ENCODE peak calls at places on chromosomes 12 and 14, in four cellular contexts. One of them, this sample, is unnamed.

GRCh38 chr12:69102856-69103255 is 136.5 kb upstream of the CPSF6 start:
- DNase-seq in HepG2: no peak
- DNase-seq in H1: no peak
- DNase-seq in HCT116: no peak
- DNase-seq in this sample: no peak

GRCh38 chr12:39606712-39607423 is 12.7 kb downstream of the ABCD2 start:
- DNase-seq in HepG2: no peak
- DNase-seq in HCT116: no peak
- DNase-seq in H1: no peak
- DNase-seq in this sample: no peak

GRCh38 chr12:52175411-52176350 is 16.1 kb downstream of the KRT80 start:
- DNase-seq in HepG2: peak
- DNase-seq in H1: no peak
- DNase-seq in HCT116: no peak
- DNase-seq in this sample: peak

GRCh38 chr12:122722347-122722746 is 5.7 kb upstream of the HCAR3 start:
- DNase-seq in HCT116: no peak
- DNase-seq in H1: no peak
- DNase-seq in HepG2: no peak
- DNase-seq in this sample: no peak

GRCh38 chr14:93369393-93370266 is 22.6 kb downstream of the COX8C start:
- DNase-seq in H1: no peak
- DNase-seq in HepG2: no peak
- DNase-seq in HCT116: no peak
- DNase-seq in this sample: no peak

GRCh38 chr12:67989184-67989965 is at the start of gene IFNG-AS1:
- DNase-seq in HCT116: no peak
- DNase-seq in HepG2: no peak
- DNase-seq in H1: no peak
- DNase-seq in this sample: no peak

GRCh38 chr14:88554458-88555286 is at the start of gene PTPN21:
- DNase-seq in HepG2: peak
- DNase-seq in H1: no peak
- DNase-seq in HCT116: no peak
- DNase-seq in this sample: peak

GRCh38 chr12:130482448-130482847 is 144.8 kb downstream of the PIWIL1 start:
- DNase-seq in HepG2: no peak
- DNase-seq in H1: peak
- DNase-seq in HCT116: no peak
- DNase-seq in this sample: no peak

GRCh38 chr12:22518067-22518719 is 26.1 kb downstream of the C2CD5 start:
- DNase-seq in H1: no peak
- DNase-seq in HepG2: no peak
- DNase-seq in HCT116: no peak
- DNase-seq in this sample: no peak

GRCh38 chr14:31921251-31921650 is 155.9 kb upstream of the ARHGAP5 start:
- DNase-seq in H1: no peak
- DNase-seq in HepG2: no peak
- DNase-seq in HCT116: no peak
- DNase-seq in this sample: no peak

GRCh38 chr12:120229583-120230325 is 28.8 kb upstream of the RPLP0 start:
- DNase-seq in HepG2: no peak
- DNase-seq in HCT116: no peak
- DNase-seq in H1: no peak
- DNase-seq in this sample: no peak

GRCh38 chr14:93987376-93987775 is 9.7 kb upstream of the CCDC197 start:
- DNase-seq in HepG2: no peak
- DNase-seq in H1: no peak
- DNase-seq in HCT116: no peak
- DNase-seq in this sample: no peak

GRCh38 chr14:67510121-67510520 is 21.6 kb upstream of the TMEM229B start:
- DNase-seq in HCT116: no peak
- DNase-seq in H1: no peak
- DNase-seq in HepG2: no peak
- DNase-seq in this sample: no peak

GRCh38 chr12:101935769-101936741 is 58.7 kb downstream of the DRAM1 start:
- DNase-seq in H1: no peak
- DNase-seq in HCT116: no peak
- DNase-seq in HepG2: no peak
- DNase-seq in this sample: no peak

GRCh38 chr12:68521321-68521839 is 89.3 kb upstream of the RAP1B start:
- DNase-seq in HCT116: no peak
- DNase-seq in H1: no peak
- DNase-seq in HepG2: no peak
- DNase-seq in this sample: no peak

GRCh38 chr12:106429636-106430035 is 72.1 kb downstream of the POLR3B start:
- DNase-seq in HepG2: no peak
- DNase-seq in HCT116: no peak
- DNase-seq in H1: no peak
- DNase-seq in this sample: no peak

GRCh38 chr12:95646781-95647184 is 95.5 kb upstream of the USP44 start:
- DNase-seq in HepG2: no peak
- DNase-seq in HCT116: no peak
- DNase-seq in H1: no peak
- DNase-seq in this sample: peak

GRCh38 chr14:93984987-93985410 is 8.6 kb upstream of the ASB2 start:
- DNase-seq in HepG2: peak
- DNase-seq in HCT116: peak
- DNase-seq in H1: no peak
- DNase-seq in this sample: peak

GRCh38 chr12:50862316-50862715 is 19.6 kb downstream of the TMPRSS12 start:
- DNase-seq in HepG2: no peak
- DNase-seq in H1: no peak
- DNase-seq in HCT116: no peak
- DNase-seq in this sample: no peak

GRCh38 chr12:124550123-124551089 is 17.0 kb downstream of the NCOR2 start:
- DNase-seq in HepG2: no peak
- DNase-seq in H1: no peak
- DNase-seq in HCT116: no peak
- DNase-seq in this sample: no peak

GRCh38 chr12:125143491-125143890 is 78.3 kb downstream of the AACS start:
- DNase-seq in H1: no peak
- DNase-seq in HepG2: no peak
- DNase-seq in HCT116: no peak
- DNase-seq in this sample: no peak

GRCh38 chr12:26198742-26199141 is 3.4 kb downstream of the SSPN start:
- DNase-seq in H1: no peak
- DNase-seq in HCT116: no peak
- DNase-seq in HepG2: no peak
- DNase-seq in this sample: no peak

GRCh38 chr14:73757876-73758391 is 43.8 kb upstream of the PNMA1 start:
- DNase-seq in H1: no peak
- DNase-seq in HCT116: no peak
- DNase-seq in HepG2: no peak
- DNase-seq in this sample: no peak

GRCh38 chr12:3958534-3958933 is 85.3 kb upstream of the PARP11 start:
- DNase-seq in HCT116: no peak
- DNase-seq in HepG2: no peak
- DNase-seq in H1: no peak
- DNase-seq in this sample: no peak

GRCh38 chr14:61476105-61476736 is 154.8 kb downstream of the PRKCH start:
- DNase-seq in HCT116: no peak
- DNase-seq in H1: no peak
- DNase-seq in HepG2: no peak
- DNase-seq in this sample: no peak

GRCh38 chr12:96399081-96399918 is 939 bp downstream of the CDK17 start:
- DNase-seq in H1: no peak
- DNase-seq in HCT116: no peak
- DNase-seq in HepG2: peak
- DNase-seq in this sample: peak

GRCh38 chr12:84054811-84055210 is 857.8 kb downstream of the SLC6A15 start:
- DNase-seq in HepG2: no peak
- DNase-seq in HCT116: no peak
- DNase-seq in H1: no peak
- DNase-seq in this sample: no peak

GRCh38 chr12:52029686-52030085 is 21.6 kb upstream of the NR4A1 start:
- DNase-seq in H1: no peak
- DNase-seq in HepG2: no peak
- DNase-seq in HCT116: no peak
- DNase-seq in this sample: no peak

GRCh38 chr14:97584528-97584927 is 787.3 kb downstream of the VRK1 start:
- DNase-seq in H1: no peak
- DNase-seq in HepG2: no peak
- DNase-seq in HCT116: peak
- DNase-seq in this sample: no peak

GRCh38 chr12:70576341-70577282 is 60.6 kb downstream of the PTPRB start:
- DNase-seq in H1: no peak
- DNase-seq in HepG2: peak
- DNase-seq in HCT116: peak
- DNase-seq in this sample: peak

GRCh38 chr12:110266381-110266909 is 14.6 kb upstream of the ATP2A2 start:
- DNase-seq in HepG2: no peak
- DNase-seq in H1: no peak
- DNase-seq in HCT116: no peak
- DNase-seq in this sample: no peak

GRCh38 chr12:132881853-132882252 is 5.6 kb downstream of the CHFR start:
- DNase-seq in H1: no peak
- DNase-seq in HepG2: no peak
- DNase-seq in HCT116: no peak
- DNase-seq in this sample: no peak
- TF ChIP-seq JUND in H1: no peak
- TF ChIP-seq JUND in HepG2: no peak
- TF ChIP-seq JUND in HCT116: no peak
- TF ChIP-seq JUND in this sample: no peak

GRCh38 chr12:64745259-64745807 is 13.9 kb downstream of the GNS start:
- DNase-seq in HCT116: no peak
- DNase-seq in HepG2: no peak
- DNase-seq in H1: no peak
- DNase-seq in this sample: no peak

GRCh38 chr12:64749466-64750202 is 9.6 kb downstream of the GNS start:
- DNase-seq in H1: no peak
- DNase-seq in HCT116: no peak
- DNase-seq in HepG2: no peak
- DNase-seq in this sample: no peak

GRCh38 chr12:64744422-64745258 is 14.6 kb downstream of the GNS start:
- DNase-seq in HepG2: peak
- DNase-seq in HCT116: no peak
- DNase-seq in H1: no peak
- DNase-seq in this sample: no peak

GRCh38 chr12:64746663-64747062 is 12.5 kb downstream of the GNS start:
- DNase-seq in HCT116: no peak
- DNase-seq in H1: no peak
- DNase-seq in HepG2: no peak
- DNase-seq in this sample: no peak

DNA sequence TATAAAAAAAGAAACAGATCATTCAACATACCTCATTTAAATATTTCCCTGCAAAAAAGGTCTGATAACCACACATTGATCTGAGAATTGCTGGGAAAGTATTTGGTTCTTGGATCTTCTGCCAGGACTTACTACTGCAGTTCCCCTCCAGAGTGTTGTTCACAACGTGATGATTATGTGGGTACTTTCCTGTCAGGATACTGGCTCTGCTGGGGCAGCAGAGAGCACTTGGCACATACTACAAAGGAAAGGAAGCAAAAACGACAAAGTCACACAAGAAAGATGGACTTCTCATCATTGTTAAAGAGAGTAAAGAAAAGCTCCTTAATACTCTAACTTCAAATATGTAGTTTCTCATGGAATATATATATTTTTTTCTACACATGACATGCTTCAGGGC is 11.5 kb downstream of the GNS start:
- DNase-seq in HCT116: no peak
- DNase-seq in H1: no peak
- DNase-seq in HepG2: no peak
- DNase-seq in this sample: no peak
- TF ChIP-seq JUND in HCT116: no peak
- TF ChIP-seq JUND in H1: no peak
- TF ChIP-seq JUND in HepG2: no peak
- TF ChIP-seq JUND in this sample: no peak

GRCh38 chr14:52998376-52999010 is 47.6 kb upstream of the FERMT2 start:
- DNase-seq in HCT116: no peak
- DNase-seq in H1: no peak
- DNase-seq in HepG2: peak
- DNase-seq in this sample: no peak
- TF ChIP-seq JUND in HCT116: no peak
- TF ChIP-seq JUND in H1: no peak
- TF ChIP-seq JUND in HepG2: no peak
- TF ChIP-seq JUND in this sample: no peak

GRCh38 chr12:100146252-100146651 is 3.6 kb upstream of the BLTP3B start:
- DNase-seq in HCT116: no peak
- DNase-seq in H1: no peak
- DNase-seq in HepG2: no peak
- DNase-seq in this sample: no peak

GRCh38 chr12:100156731-100157426 is 14.2 kb upstream of the BLTP3B start:
- DNase-seq in HCT116: no peak
- DNase-seq in HepG2: no peak
- DNase-seq in H1: no peak
- DNase-seq in this sample: no peak

GRCh38 chr12:100153131-100153530 is 10.5 kb upstream of the BLTP3B start:
- DNase-seq in H1: no peak
- DNase-seq in HCT116: no peak
- DNase-seq in HepG2: no peak
- DNase-seq in this sample: no peak

GRCh38 chr12:100154472-100155247 is 12.0 kb upstream of the BLTP3B start:
- DNase-seq in HCT116: peak
- DNase-seq in H1: peak
- DNase-seq in HepG2: peak
- DNase-seq in this sample: peak

DNA sequence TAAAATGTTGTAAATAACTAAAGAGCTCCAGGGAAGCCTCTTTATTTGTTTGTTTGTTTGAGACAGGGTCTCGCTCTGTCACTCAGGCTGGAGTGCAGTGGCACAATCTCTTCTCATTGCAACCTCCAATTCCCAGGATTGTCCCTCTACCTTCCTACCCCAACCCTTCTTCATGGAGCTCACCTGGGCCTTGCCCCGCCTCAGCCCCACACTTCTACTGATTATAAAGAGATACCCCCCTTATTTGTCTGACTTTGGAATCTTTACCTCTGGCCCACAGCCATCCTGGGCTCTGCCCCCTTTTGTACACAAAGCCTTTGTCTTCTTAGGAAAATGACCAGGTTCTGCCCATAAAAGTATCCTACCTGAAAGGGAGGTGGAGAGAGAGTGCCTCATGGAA is 9.1 kb upstream of the BLTP3B start:
- DNase-seq in HCT116: no peak
- DNase-seq in H1: no peak
- DNase-seq in HepG2: no peak
- DNase-seq in this sample: no peak
- TF ChIP-seq JUND in HCT116: no peak
- TF ChIP-seq JUND in H1: no peak
- TF ChIP-seq JUND in HepG2: no peak
- TF ChIP-seq JUND in this sample: no peak

GRCh38 chr14:49139593-49139992 is 446.6 kb downstream of the RPS29 start:
- DNase-seq in HCT116: no peak
- DNase-seq in HepG2: no peak
- DNase-seq in H1: no peak
- DNase-seq in this sample: no peak
- TF ChIP-seq JUND in HCT116: no peak
- TF ChIP-seq JUND in HepG2: no peak
- TF ChIP-seq JUND in H1: no peak
- TF ChIP-seq JUND in this sample: no peak

GRCh38 chr14:77151918-77152588 is 10.5 kb upstream of the ZDHHC22 start:
- DNase-seq in HCT116: peak
- DNase-seq in HepG2: no peak
- DNase-seq in H1: no peak
- DNase-seq in this sample: peak
- TF ChIP-seq JUND in HCT116: no peak
- TF ChIP-seq JUND in HepG2: no peak
- TF ChIP-seq JUND in H1: no peak
- TF ChIP-seq JUND in this sample: no peak